ENCODE peak calls at places on chromosomes 1 and 21, in five cellular contexts. A is Panc1, T is dorsolateral prefrontal cortex, X is pancreas, F is left ventricle myocardium inferior. W is an unnamed sample.

GRCh38 chr1:229803601-229804217 is 177.7 kb downstream of the URB2 start:
- DNase-seq in A (no peak), X (peak; percentile 35), T (no peak), F (no peak), W (no peak)

GRCh38 chr1:230568008-230568407 is 74.3 kb upstream of the COG2 start:
- DNase-seq in T (peak; percentile 75), X (peak; percentile 32), A (no peak), F (no peak), W (no peak)

GRCh38 chr1:236102611-236103010 is 37.7 kb upstream of the NID1 start:
- DNase-seq in X (no peak), A (no peak), F (no peak), T (no peak), W (no peak)

GRCh38 chr1:20723537-20724363 is 5.9 kb upstream of the KIF17 start:
- DNase-seq in A (no peak), X (no peak), T (no peak), F (peak; percentile 9), W (no peak)

GRCh38 chr1:184900507-184900906 is 73.8 kb downstream of the NIBAN1 start:
- DNase-seq in A (no peak), F (no peak), T (no peak), X (no peak), W (no peak)

GRCh38 chr1:201190624-201191051 is at the start of gene IGFN1:
- DNase-seq in T (no peak), X (no peak), F (no peak), A (no peak), W (no peak)

GRCh38 chr1:100164226-100164625 is 13.8 kb downstream of the LRRC39 start:
- DNase-seq in A (no peak), F (no peak), X (no peak), T (no peak), W (no peak)

GRCh38 chr1:240652554-240652953 is 40.6 kb upstream of the GREM2 start:
- DNase-seq in F (no peak), X (no peak), T (no peak), A (no peak), W (no peak)

GRCh38 chr21:38765056-38765455 is 40.7 kb upstream of the ETS2 start:
- DNase-seq in F (no peak), T (no peak), A (no peak), X (no peak), W (no peak)

GRCh38 chr1:36126797-36127500 is 1.9 kb upstream of the COL8A2 start:
- DNase-seq in X (no peak), F (no peak), T (no peak), A (no peak), W (no peak)

GRCh38 chr1:214362188-214362882 is 81.4 kb downstream of the SMYD2 start:
- DNase-seq in T (no peak), X (no peak), F (no peak), A (no peak), W (no peak)

GRCh38 chr1:164659621-164660414 is 100.8 kb downstream of the PBX1 start:
- DNase-seq in A (no peak), F (no peak), T (no peak), X (peak; percentile 78), W (no peak)

GRCh38 chr21:14072761-14073535 is 137.8 kb downstream of the LIPI start:
- DNase-seq in T (no peak), A (no peak), X (no peak), F (no peak), W (no peak)

GRCh38 chr1:39141925-39142324 is 62.6 kb upstream of the MACF1 start:
- DNase-seq in T (no peak), F (no peak), A (no peak), X (no peak), W (no peak)

GRCh38 chr1:98119793-98120192 is 199.0 kb upstream of the DPYD start:
- DNase-seq in F (no peak), A (no peak), X (peak; percentile 14), T (no peak), W (no peak)

GRCh38 chr1:65524931-65525296 is 104.4 kb downstream of the LEPR start:
- DNase-seq in X (no peak), F (no peak), T (no peak), A (no peak), W (no peak)

GRCh38 chr1:65526049-65526556 is 105.6 kb downstream of the LEPR start:
- DNase-seq in F (no peak), T (no peak), X (no peak), A (no peak), W (no peak)

GRCh38 chr1:65527211-65527610 is 106.7 kb downstream of the LEPR start:
- DNase-seq in T (no peak), X (no peak), F (no peak), A (no peak), W (no peak)

GRCh38 chr1:65527672-65528071 is 107.2 kb downstream of the LEPR start:
- DNase-seq in F (no peak), T (no peak), X (no peak), A (no peak), W (no peak)

DNA sequence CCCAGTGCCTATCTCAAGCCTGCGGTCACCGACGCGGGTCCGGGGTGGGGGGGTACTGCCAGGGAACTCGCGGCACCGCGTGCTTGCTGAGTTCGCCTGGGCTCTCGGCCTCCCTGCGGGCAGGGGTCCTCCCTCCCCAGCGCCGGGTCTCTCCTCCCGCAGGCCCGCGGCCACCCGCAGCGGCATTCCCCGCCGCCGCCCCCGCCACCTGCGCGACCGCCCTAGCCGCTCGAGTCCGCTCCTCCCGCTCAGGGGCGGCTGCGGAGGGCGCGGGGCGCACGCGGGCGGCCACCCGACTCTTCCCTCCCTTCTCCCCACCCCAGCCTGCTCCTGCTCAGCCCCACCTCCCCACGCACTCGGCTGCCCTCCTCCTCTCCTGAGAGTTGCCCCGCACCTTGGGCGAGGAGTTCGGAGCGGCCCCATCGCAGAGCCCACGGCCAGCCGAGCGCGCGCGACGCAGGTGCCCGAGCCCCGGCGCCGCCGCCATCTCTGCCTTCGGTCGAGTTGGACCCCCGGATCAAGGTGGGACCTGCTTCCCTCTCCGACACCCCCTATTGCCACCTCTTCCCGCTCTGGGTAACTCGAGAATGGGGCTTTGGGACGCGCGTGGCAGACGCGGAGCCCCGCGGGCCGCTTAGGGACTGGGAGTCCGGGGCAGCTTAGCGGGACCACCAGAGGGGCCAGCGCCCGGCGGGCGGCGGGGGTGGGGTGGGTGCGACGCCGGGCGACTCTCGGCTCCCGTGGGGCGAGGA is 105.0 kb downstream of the LEPR start:
- DNase-seq in A (no peak), X (peak; percentile 28), F (no peak), T (no peak), W (no peak)
- H3K4me3 ChIP-seq in A (no peak overlapping the region), X (peak overlapping the region; percentile 10), F (peak overlapping the region; percentile 75), T (peak overlapping the region; percentile 60), W (no peak overlapping the region)

DNA sequence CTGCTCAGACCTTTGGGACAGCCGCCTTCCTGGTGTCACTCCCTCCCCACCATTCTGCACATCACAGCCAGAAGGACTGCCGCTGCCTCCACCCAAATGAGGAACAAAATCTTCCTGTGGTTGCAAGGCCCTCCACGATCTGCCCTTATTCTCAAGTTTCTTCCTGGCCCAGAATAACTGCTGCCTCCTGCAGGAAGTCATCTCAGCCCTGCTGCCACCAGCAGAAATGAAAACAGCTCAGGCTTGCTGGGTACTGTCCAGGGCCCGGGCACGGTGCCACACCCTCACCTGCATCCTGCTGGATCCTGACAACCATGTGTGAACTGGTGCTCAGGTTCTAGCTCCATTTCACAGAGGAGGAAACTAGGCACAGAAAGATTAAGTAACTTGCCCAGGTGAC is 2.8 kb downstream of the CLDN19 start:
- DNase-seq in F (no peak), X (peak; percentile 79), T (no peak), A (no peak), W (no peak)
- TF ChIP-seq CTCF in F (no peak), X (no peak), T (no peak), A (no peak), W (no peak)

GRCh38 chr1:24928631-24929090 is 1.4 kb downstream of the RUNX3 start:
- DNase-seq in A (no peak), F (no peak), X (no peak), T (no peak), W (no peak)

GRCh38 chr1:24929091-24929875 is 793 bp downstream of the RUNX3 start:
- DNase-seq in A (no peak), T (no peak), F (no peak), X (no peak), W (no peak)

GRCh38 chr1:24926596-24927249 is 3.4 kb downstream of the RUNX3 start:
- DNase-seq in F (no peak), T (no peak), X (no peak), A (no peak), W (peak; percentile 61)

GRCh38 chr1:24927473-24927872 is 2.6 kb downstream of the RUNX3 start:
- DNase-seq in A (no peak), X (no peak), T (no peak), F (no peak), W (no peak)

DNA sequence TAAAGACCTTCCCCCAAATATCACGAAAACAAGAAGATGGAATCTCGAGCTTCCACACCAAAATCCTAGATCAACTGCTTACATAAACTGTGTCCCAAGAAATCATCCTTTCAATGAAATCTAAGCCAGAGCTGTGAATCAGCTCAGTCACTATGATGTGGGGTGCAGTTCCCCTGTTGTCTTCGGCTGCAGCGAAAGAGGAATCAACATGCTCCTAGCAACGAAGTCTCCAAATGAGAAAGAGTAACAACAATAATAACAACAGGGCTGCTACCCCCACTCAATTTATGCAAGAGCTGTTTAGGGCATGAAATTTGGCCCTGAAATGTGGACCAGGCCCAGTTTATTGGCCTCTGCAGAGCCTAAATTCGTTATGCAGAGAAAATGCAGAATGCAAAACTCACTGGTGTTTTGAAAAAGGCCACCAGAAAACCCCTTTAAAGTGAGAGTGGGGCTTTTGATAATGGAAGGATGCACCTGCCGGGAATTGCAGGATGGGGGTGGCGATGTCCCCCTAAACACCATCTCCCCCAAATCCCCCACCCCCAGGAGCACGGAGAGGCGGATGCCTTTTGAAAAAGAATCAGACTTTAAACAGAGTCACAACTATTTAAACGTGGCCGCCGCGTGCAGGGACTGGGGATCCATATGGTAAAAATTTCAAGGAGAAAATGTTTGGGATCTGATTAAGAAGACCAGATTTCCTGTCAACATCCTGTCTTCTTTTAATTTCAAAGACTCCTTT is 2.0 kb downstream of the RUNX3 start:
- DNase-seq in X (no peak), T (no peak), F (no peak), A (no peak), W (no peak)
- H3K4me3 ChIP-seq in X (no peak overlapping the region), T (no peak overlapping the region), F (peak overlapping the region; percentile 52), A (no peak overlapping the region), W (peak overlapping the region; percentile 89)

GRCh38 chr1:109478806-109479205 is 4.9 kb upstream of the ATXN7L2 start:
- DNase-seq in X (no peak), T (no peak), F (no peak), A (no peak), W (no peak)
- TF ChIP-seq CTCF in X (no peak), T (no peak), F (no peak), A (no peak), W (no peak)